ENCODE peak calls at places on chromosomes 11 and 22, in ten cellular contexts. V, N, M, K, E, G, F, X, P and Q are unnamed samples.

GRCh38 chr11:4464216-4465159 is 15.4 kb downstream of the OR52K2 start:
- DNase-seq in V (no peak), N (no peak), M (peak; percentile 48), K (no peak), E (no peak), G (no peak), F (peak; percentile 1), X (no peak), P (no peak), Q (peak; percentile 68)

GRCh38 chr11:125451400-125452124 is 44.5 kb downstream of the FEZ1 start:
- DNase-seq in V (no peak), N (peak; percentile 26), M (peak; percentile 47), K (no peak), E (peak; percentile 74), G (no peak), F (no peak), X (peak; percentile 61), P (peak; percentile 69), Q (peak; percentile 5)

GRCh38 chr11:78717031-78717430 is 142.4 kb upstream of the NARS2 start:
- DNase-seq in V (no peak), N (no peak), M (no peak), K (no peak), E (no peak), G (no peak), F (no peak), X (no peak), P (no peak), Q (no peak)

GRCh38 chr11:69192282-69192681 is 36.5 kb downstream of the SMIM38 start:
- DNase-seq in V (peak; percentile 39), N (no peak), M (no peak), K (no peak), E (no peak), G (no peak), F (no peak), X (no peak), P (no peak), Q (no peak)

GRCh38 chr11:33926954-33927552 is 35.2 kb upstream of the LMO2 start:
- DNase-seq in V (no peak), N (no peak), M (no peak), K (no peak), E (no peak), G (no peak), F (no peak), X (no peak), P (no peak), Q (no peak)

GRCh38 chr11:74100231-74100630 is 70.6 kb downstream of the C2CD3 start:
- DNase-seq in V (no peak), N (no peak), M (no peak), K (no peak), E (no peak), G (no peak), F (no peak), X (no peak), P (no peak), Q (no peak)

GRCh38 chr11:24356501-24356900 is 140.4 kb upstream of the LUZP2 start:
- DNase-seq in V (no peak), N (no peak), M (no peak), K (no peak), E (no peak), G (no peak), F (no peak), X (no peak), P (no peak), Q (no peak)

GRCh38 chr11:35682230-35683195 is 19.9 kb downstream of the TRIM44 start:
- DNase-seq in V (no peak), N (no peak), M (peak; percentile 19), K (no peak), E (no peak), G (no peak), F (peak; percentile 11), X (peak; percentile 21), P (no peak), Q (no peak)

GRCh38 chr22:39947488-39948216 is 12.5 kb upstream of the TMA7B start:
- DNase-seq in V (no peak), N (no peak), M (no peak), K (no peak), E (no peak), G (peak; percentile 78), F (no peak), X (no peak), P (no peak), Q (no peak)

GRCh38 chr11:58195939-58196338 is 7.1 kb downstream of the OR9Q2 start:
- DNase-seq in V (no peak), N (no peak), M (no peak), K (no peak), E (no peak), G (no peak), F (no peak), X (no peak), P (no peak), Q (no peak)

GRCh38 chr11:36753960-36754359 is 155.9 kb upstream of the RAG2 start:
- DNase-seq in V (no peak), N (no peak), M (no peak), K (no peak), E (no peak), G (no peak), F (no peak), X (no peak), P (no peak), Q (no peak)

GRCh38 chr11:8709002-8709672 is 26.5 kb downstream of the RPL27A start:
- DNase-seq in V (peak; percentile 93), N (no peak), M (peak; percentile 87), K (no peak), E (peak; percentile 96), G (no peak), F (peak; percentile 98), X (peak; percentile 97), P (no peak), Q (no peak)

GRCh38 chr11:29272019-29272654 is 744.7 kb downstream of the KCNA4 start:
- DNase-seq in V (no peak), N (no peak), M (peak; percentile 38), K (no peak), E (no peak), G (no peak), F (peak; percentile 44), X (peak; percentile 67), P (no peak), Q (peak; percentile 47)

GRCh38 chr11:46723359-46723680 is 4.3 kb downstream of the F2 start:
- DNase-seq in V (peak; percentile 17), N (no peak), M (no peak), K (no peak), E (peak; percentile 28), G (no peak), F (no peak), X (no peak), P (no peak), Q (no peak)

GRCh38 chr22:41939981-41940852 is 6.7 kb downstream of the CENPM start:
- DNase-seq in V (no peak), N (peak; percentile 98), M (no peak), K (peak; percentile 93), E (peak; percentile 86), G (peak; percentile 66), F (no peak), X (no peak), P (no peak), Q (no peak)

GRCh38 chr11:15726221-15726746 is 611.6 kb downstream of the INSC start:
- DNase-seq in V (no peak), N (no peak), M (no peak), K (no peak), E (no peak), G (no peak), F (no peak), X (no peak), P (no peak), Q (no peak)

GRCh38 chr11:17931595-17931994 is 81.3 kb downstream of the SERGEF start:
- DNase-seq in V (no peak), N (no peak), M (no peak), K (no peak), E (no peak), G (no peak), F (no peak), X (no peak), P (no peak), Q (no peak)

GRCh38 chr11:122517403-122518379 is 137.8 kb upstream of the UBASH3B start:
- DNase-seq in V (no peak), N (no peak), M (peak; percentile 19), K (no peak), E (no peak), G (no peak), F (no peak), X (no peak), P (no peak), Q (no peak)

GRCh38 chr11:1488575-1489180 is 2.1 kb upstream of the MOB2 start:
- DNase-seq in V (peak; percentile 44), N (no peak), M (no peak), K (no peak), E (peak; percentile 73), G (peak; percentile 16), F (no peak), X (no peak), P (no peak), Q (no peak)

DNA sequence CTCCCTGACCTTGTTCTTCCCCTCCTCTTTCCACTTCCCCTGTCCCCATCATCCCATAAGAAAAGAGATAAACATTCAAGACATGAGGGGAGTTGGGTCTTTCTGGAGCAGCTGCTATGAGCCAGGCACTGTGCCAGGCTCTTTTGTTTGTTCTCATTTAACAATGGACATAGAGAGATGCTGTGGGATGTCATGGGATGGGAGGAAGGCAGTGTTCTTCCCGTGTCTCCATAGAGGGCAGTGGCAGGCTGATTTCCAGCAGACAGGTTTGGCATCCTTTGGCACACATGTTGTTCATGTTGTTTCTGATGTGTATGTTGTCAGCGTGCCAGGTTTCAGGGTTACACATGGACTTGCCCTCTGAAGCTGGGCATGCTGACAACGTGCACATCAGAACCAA is 44.0 kb upstream of the NECTIN1 start:
- DNase-seq in V (no peak), N (no peak), M (no peak), K (no peak), E (peak; percentile 13), G (no peak), F (no peak), X (no peak), P (no peak), Q (no peak)
- TF ChIP-seq CTCF in V (no peak), N (no peak), M (no peak), K (no peak), E (no peak), G (no peak), F (no peak), X (no peak), P (no peak), Q (no peak)

GRCh38 chr11:131534031-131534430 is 163.6 kb downstream of the NTM start:
- DNase-seq in V (no peak), N (no peak), M (no peak), K (no peak), E (no peak), G (no peak), F (no peak), X (no peak), P (no peak), Q (no peak)
- TF ChIP-seq CTCF in V (no peak), N (no peak), M (no peak), K (no peak), E (no peak), G (no peak), F (no peak), X (no peak), P (no peak), Q (no peak)

GRCh38 chr11:11876458-11876857 is 34.7 kb downstream of the USP47 start:
- DNase-seq in V (no peak), N (no peak), M (no peak), K (no peak), E (no peak), G (no peak), F (no peak), X (no peak), P (no peak), Q (peak; percentile 18)
- TF ChIP-seq CTCF in V (no peak), N (no peak), M (peak; percentile 35), K (peak; percentile 64), E (no peak), G (no peak), F (peak; percentile 10), X (peak; percentile 14), P (peak; percentile 39), Q (peak; percentile 10)

GRCh38 chr11:81165164-81165563 is 1568.5 kb downstream of the FAM181B start:
- DNase-seq in V (no peak), N (no peak), M (no peak), K (no peak), E (no peak), G (no peak), F (no peak), X (no peak), P (no peak), Q (peak; percentile 11)
- TF ChIP-seq CTCF in V (no peak), N (no peak), M (no peak), K (no peak), E (no peak), G (no peak), F (no peak), X (no peak), P (peak; percentile 25), Q (no peak)